ENCODE peak calls at places on chromosomes 16 and 17, in seven cellular contexts. N, J, Y, Z, M, G and F are unnamed samples.

GRCh38 chr17:48003686-48004120 is 32.8 kb downstream of the CDK5RAP3 start:
- DNase-seq in Y (no peak), G (no peak), J (no peak), Z (no peak), M (no peak), N (no peak), F (no peak)

GRCh38 chr17:15945493-15946209 is 721 bp downstream of the ADORA2B start:
- DNase-seq in Z (no peak), J (no peak), N (no peak), Y (no peak), G (peak; percentile 34), M (no peak), F (no peak)

GRCh38 chr17:81991684-81992513 is 14.5 kb downstream of the ASPSCR1 start:
- DNase-seq in Y (peak; percentile 95), N (no peak), Z (no peak), J (no peak), M (peak; percentile 50), G (no peak), F (no peak)

GRCh38 chr16:69865701-69866100 is 85.4 kb upstream of the CLEC18A start:
- DNase-seq in Y (peak; percentile 51), J (no peak), G (peak; percentile 92), M (no peak), N (no peak), Z (no peak), F (no peak)

GRCh38 chr16:57029161-57030160 is 40.1 kb downstream of the NLRC5 start:
- DNase-seq in M (no peak), G (no peak), Z (no peak), N (no peak), Y (peak; percentile 23), J (no peak), F (no peak)

GRCh38 chr17:50425682-50426471 is at the start of gene ACSF2:
- DNase-seq in J (peak; percentile 85), Z (peak; percentile 80), N (peak; percentile 77), M (peak; percentile 50), Y (peak; percentile 89), G (peak; percentile 78), F (peak; percentile 79)

GRCh38 chr17:45248132-45248936 is 13.6 kb downstream of the SPATA32 start:
- DNase-seq in Y (no peak), Z (peak; percentile 93), G (peak; percentile 81), N (no peak), J (no peak), M (peak; percentile 62), F (no peak)

GRCh38 chr16:24002619-24003018 is 166.8 kb downstream of the PRKCB start:
- DNase-seq in Z (no peak), J (no peak), G (peak; percentile 77), M (no peak), Y (no peak), N (no peak), F (no peak)

GRCh38 chr17:50225693-50226092 is 24.3 kb upstream of the COL1A1 start:
- DNase-seq in N (no peak), M (no peak), Y (no peak), J (no peak), Z (no peak), G (no peak), F (no peak)

GRCh38 chr17:5264930-5265329 is 17.2 kb upstream of the RABEP1 start:
- DNase-seq in J (no peak), M (no peak), Z (no peak), N (no peak), G (no peak), Y (no peak), F (no peak)

GRCh38 chr17:63609820-63610573 is 9.3 kb downstream of the TACO1 start:
- DNase-seq in M (no peak), Z (no peak), Y (no peak), J (no peak), G (no peak), N (no peak), F (no peak)

GRCh38 chr16:1906052-1906845 is 12.0 kb downstream of the HS3ST6 start:
- DNase-seq in G (no peak), M (no peak), Z (no peak), Y (no peak), N (no peak), J (no peak), F (no peak)

GRCh38 chr17:7282752-7283321 is 1.3 kb downstream of the SLC2A4 start:
- DNase-seq in Y (no peak), J (no peak), N (no peak), M (no peak), G (peak; percentile 69), Z (no peak), F (no peak)

GRCh38 chr16:27286446-27286845 is 17.9 kb upstream of the NSMCE1 start:
- DNase-seq in N (no peak), M (peak; percentile 73), G (no peak), Y (peak; percentile 71), J (no peak), Z (no peak), F (no peak)

DNA sequence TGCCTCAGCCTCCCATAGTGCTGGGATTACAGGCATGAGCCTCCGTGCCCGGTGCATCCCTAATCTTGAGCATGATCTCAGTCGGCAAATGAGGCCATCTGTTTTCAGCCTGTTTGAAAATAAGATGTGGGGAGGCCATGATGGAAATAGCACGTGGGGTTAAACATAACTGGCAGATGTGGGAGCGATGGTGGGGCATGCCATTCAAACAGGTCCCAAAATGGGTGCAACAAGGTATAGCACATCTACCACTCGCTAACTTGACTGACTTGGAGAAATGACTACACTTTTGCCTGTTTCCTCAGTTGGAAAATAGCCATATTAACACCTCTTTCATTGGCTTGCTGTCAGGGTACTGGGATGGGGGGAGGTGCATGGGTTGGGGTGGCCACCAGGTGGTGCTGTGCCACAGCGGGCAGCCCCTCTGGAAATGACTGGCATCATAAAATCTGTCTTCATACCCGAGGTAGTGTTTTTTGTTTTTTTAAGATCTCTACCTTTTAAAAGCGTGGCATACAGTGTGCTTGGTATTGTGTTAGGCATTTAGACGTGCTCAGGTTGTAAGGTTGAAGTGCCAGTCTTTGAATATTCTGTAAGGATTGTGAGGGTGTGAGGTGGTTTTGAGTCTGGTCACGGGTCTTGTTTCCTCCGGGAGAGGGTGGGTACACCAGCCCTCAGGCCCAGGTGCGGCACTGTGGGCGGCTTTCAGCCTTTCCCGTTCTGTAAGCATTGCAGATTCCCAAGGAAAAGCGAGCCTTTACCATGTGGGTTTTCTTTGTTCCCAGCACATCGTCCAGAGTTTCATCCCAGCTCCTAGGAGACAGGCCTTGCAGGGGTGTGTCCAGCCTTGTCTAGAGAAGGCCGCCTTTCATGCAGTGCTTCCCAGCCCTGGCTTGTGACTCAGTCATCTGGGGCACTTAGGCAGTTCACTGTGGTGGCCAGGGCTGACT is 2.9 kb upstream of the TTYH2 start:
- DNase-seq in N (peak; percentile 76), G (peak; percentile 67), J (no peak), M (peak; percentile 69), Z (peak; percentile 67), Y (peak; percentile 82), F (peak; percentile 79)
- TF ChIP-seq POLR2A in N (no peak), G (peak; percentile 94), J (no peak), M (no peak), Z (peak; percentile 77), Y (no peak), F (no peak)

GRCh38 chr17:41666336-41666680 is 22.4 kb upstream of the EIF1 start:
- DNase-seq in N (peak; percentile 44), Z (no peak), M (peak; percentile 73), J (no peak), G (peak; percentile 53), Y (peak; percentile 30), F (no peak)

GRCh38 chr17:41667280-41668008 is 21.2 kb upstream of the EIF1 start:
- DNase-seq in M (no peak), N (no peak), G (no peak), J (no peak), Y (no peak), Z (no peak), F (no peak)

GRCh38 chr17:41665566-41666335 is 22.9 kb upstream of the EIF1 start:
- DNase-seq in Y (peak; percentile 93), G (peak; percentile 91), M (peak; percentile 89), Z (peak; percentile 92), J (peak; percentile 92), N (peak; percentile 86), F (peak; percentile 90)

GRCh38 chr17:41664587-41665565 is 23.8 kb upstream of the EIF1 start:
- DNase-seq in M (no peak), G (no peak), Z (no peak), N (no peak), J (no peak), Y (no peak), F (no peak)

GRCh38 chr17:41666708-41667279 is 21.9 kb upstream of the EIF1 start:
- DNase-seq in M (peak; percentile 84), G (peak; percentile 94), J (peak; percentile 91), N (peak; percentile 86), Z (peak; percentile 75), Y (peak; percentile 67), F (peak; percentile 89)
- TF ChIP-seq POLR2A in M (no peak), G (no peak), J (no peak), N (no peak), Z (no peak), Y (peak; percentile 15), F (no peak)

GRCh38 chr17:58487589-58488427 is at the start of gene HSF5:
- DNase-seq in N (no peak), J (no peak), G (no peak), M (no peak), Y (no peak), Z (peak; percentile 65), F (peak; percentile 51)
- TF ChIP-seq POLR2A in N (no peak), J (no peak), G (no peak), M (no peak), Y (no peak), Z (no peak), F (no peak)

GRCh38 chr16:67530013-67530939 is 1.6 kb downstream of the RIPOR1 start:
- DNase-seq in N (peak; percentile 81), Y (peak; percentile 78), Z (no peak), M (no peak), G (peak; percentile 25), J (peak; percentile 89), F (peak; percentile 87)

GRCh38 chr16:67528222-67528869 is at the start of gene RIPOR1:
- DNase-seq in J (peak; percentile 76), Z (peak; percentile 66), N (peak; percentile 68), G (peak; percentile 65), Y (no peak), M (peak; percentile 42), F (peak; percentile 63)

GRCh38 chr16:67529639-67530012 is 997 bp downstream of the RIPOR1 start:
- DNase-seq in Y (no peak), J (no peak), G (no peak), M (no peak), N (no peak), Z (no peak), F (no peak)

GRCh38 chr16:67531247-67531646 is 2.6 kb downstream of the RIPOR1 start:
- DNase-seq in Y (no peak), M (no peak), G (no peak), N (no peak), J (no peak), Z (no peak), F (no peak)

GRCh38 chr16:67528870-67529638 is 425 bp downstream of the RIPOR1 start:
- DNase-seq in M (peak; percentile 49), N (peak; percentile 57), J (peak; percentile 80), Z (no peak), G (peak; percentile 20), Y (no peak), F (no peak)
- TF ChIP-seq POLR2A in M (peak; percentile 66), N (peak; percentile 56), J (no peak), Z (no peak), G (no peak), Y (peak; percentile 82), F (no peak)

GRCh38 chr16:84497418-84497817 is 7.0 kb downstream of the MEAK7 start:
- DNase-seq in Y (no peak), J (no peak), N (no peak), G (no peak), Z (no peak), M (no peak), F (no peak)
- TF ChIP-seq POLR2A in Y (no peak), J (no peak), N (no peak), G (no peak), Z (no peak), M (no peak), F (no peak)